ENCODE peak calls at places on chromosomes 4 and X, in four cellular contexts. D is effector CD8-positive, alpha-beta T cell; R is activated CD4-positive, alpha-beta T cell treated with anti-CD3 and anti-CD28 coated beads, Interleukin-2, amount 50 U/mL, for 48 hours; A is activated T-cell treated with anti-CD3 and anti-CD28 coated beads for 1 hour. F is an unnamed sample.

GRCh38 chr4:105587851-105588250 is 35.4 kb downstream of the ARHGEF38 start:
- DNase-seq in A (no peak), D (no peak), R (no peak), F (no peak)

GRCh38 chrX:151814767-151815166 is 80.2 kb downstream of the CNGA2 start:
- DNase-seq in D (no peak), R (no peak), A (no peak), F (no peak)

GRCh38 chrX:38375888-38376287 is 23.5 kb downstream of the OTC start:
- DNase-seq in A (no peak), R (no peak), D (no peak), F (no peak)

GRCh38 chr4:93317046-93317445 is 511.5 kb upstream of the ATOH1 start:
- DNase-seq in R (no peak), A (no peak), D (no peak), F (no peak)

GRCh38 chr4:147408189-147408588 is 72.7 kb upstream of the EDNRA start:
- DNase-seq in A (no peak), R (no peak), D (no peak), F (no peak)

GRCh38 chr4:181688416-181688815 is 554.8 kb upstream of the TENM3 start:
- DNase-seq in D (no peak), R (no peak), A (no peak), F (no peak)

GRCh38 chrX:9416562-9417319 is 48.1 kb upstream of the TBL1X start:
- DNase-seq in D (no peak), A (no peak), R (no peak), F (no peak)

GRCh38 chr4:127463883-127464282 is 168.9 kb upstream of the INTU start:
- DNase-seq in D (no peak), A (no peak), R (no peak), F (no peak)

GRCh38 chr4:164288578-164288977 is 465.4 kb upstream of the SMIM31 start:
- DNase-seq in R (no peak), D (no peak), A (no peak), F (no peak)

GRCh38 chr4:41320278-41320677 is 63.5 kb downstream of the UCHL1 start:
- DNase-seq in A (no peak), R (no peak), D (no peak), F (no peak)

GRCh38 chr4:181737744-181738143 is 505.5 kb upstream of the TENM3 start:
- DNase-seq in A (no peak), D (no peak), R (no peak), F (no peak)

GRCh38 chrX:24017674-24018073 is 9.3 kb downstream of the KLHL15 start:
- DNase-seq in D (no peak), R (no peak), A (no peak), F (no peak)

GRCh38 chr4:48681856-48682255 is 98.2 kb downstream of the FRYL start:
- DNase-seq in D (no peak), A (no peak), R (no peak), F (no peak)

GRCh38 chr4:87153078-87153477 is 67.3 kb downstream of the KLHL8 start:
- DNase-seq in D (no peak), A (no peak), R (no peak), F (no peak)

GRCh38 chr4:55018978-55019377 is 106.4 kb downstream of the KDR start:
- DNase-seq in A (no peak), R (no peak), D (no peak), F (no peak)

GRCh38 chr4:40196260-40196659 is 571 bp upstream of the RHOH start:
- DNase-seq in D (no peak), A (no peak), R (no peak), F (no peak)

GRCh38 chrX:47749185-47749967 is 87.3 kb upstream of the ZNF81 start:
- DNase-seq in D (no peak), R (no peak), A (no peak), F (no peak)

GRCh38 chrX:1486177-1486576 is 33.5 kb upstream of the ASMTL start:
- DNase-seq in A (no peak), R (no peak), D (no peak), F (no peak)

GRCh38 chrX:2317527-2318055 is 183.2 kb downstream of the DHRSX start:
- DNase-seq in D (no peak), R (no peak), A (no peak), F (no peak)

GRCh38 chr4:4338632-4339031 is 48.3 kb upstream of the NSG1 start:
- DNase-seq in R (no peak), D (no peak), A (no peak), F (no peak)

GRCh38 chr4:65510976-65511375 is 159.3 kb downstream of the EPHA5 start:
- DNase-seq in A (no peak), R (no peak), D (no peak), F (no peak)

GRCh38 chrX:106619797-106620196 is 8.0 kb downstream of the RADX start:
- DNase-seq in R (no peak), D (no peak), A (no peak), F (no peak)

GRCh38 chr4:186761281-186761897 is 37.7 kb upstream of the FAT1 start:
- DNase-seq in R (no peak), A (no peak), D (no peak), F (no peak)

GRCh38 chrX:154027003-154027402 is 7.3 kb upstream of the IRAK1 start:
- DNase-seq in R (no peak), D (no peak), A (no peak), F (no peak)

GRCh38 chrX:130861462-130861861 is 41.5 kb downstream of the ENOX2 start:
- DNase-seq in A (no peak), D (no peak), R (no peak), F (no peak)

GRCh38 chr4:83552924-83553323 is 17.0 kb downstream of the GPAT3 start:
- DNase-seq in A (no peak), D (no peak), R (no peak), F (no peak)

F was measured in GM12891.